ENCODE peak calls at places on chromosomes 1 and 21, in seven cellular contexts. One of them, this sample, is unnamed.

GRCh38 chr1:234619794-234620247 is 9.8 kb upstream of the IRF2BP2 start:
- DNase-seq in MV-4-11: peak
- DNase-seq in anterior cingulate cortex: no peak
- DNase-seq in germinal center: no peak
- DNase-seq in stimulated activated effector memory CD8-positive, alpha-beta T cell treated with anti-CD3 and anti-CD28 coated beads, Interleukin-12 subunit alpha, Interleukin-12 subunit beta, amount 100 ng/mL, for 72 hours: no peak
- DNase-seq in GM12891: no peak
- DNase-seq in activated CD4-positive, CD25-positive, alpha-beta regulatory T cell treated with anti-CD3 and anti-CD28 coated beads, Interleukin-2, amount 50 U/mL, for 16 hours: no peak
- DNase-seq in this sample: no peak

GRCh38 chr1:169236143-169236542 is 129.7 kb downstream of the ATP1B1 start:
- DNase-seq in MV-4-11: no peak
- DNase-seq in anterior cingulate cortex: no peak
- DNase-seq in germinal center: no peak
- DNase-seq in stimulated activated effector memory CD8-positive, alpha-beta T cell treated with anti-CD3 and anti-CD28 coated beads, Interleukin-12 subunit alpha, Interleukin-12 subunit beta, amount 100 ng/mL, for 72 hours: no peak
- DNase-seq in GM12891: no peak
- DNase-seq in activated CD4-positive, CD25-positive, alpha-beta regulatory T cell treated with anti-CD3 and anti-CD28 coated beads, Interleukin-2, amount 50 U/mL, for 16 hours: no peak
- DNase-seq in this sample: no peak

GRCh38 chr1:248886237-248886895 is 19.7 kb upstream of the PGBD2 start:
- DNase-seq in MV-4-11: no peak
- DNase-seq in anterior cingulate cortex: no peak
- DNase-seq in germinal center: no peak
- DNase-seq in stimulated activated effector memory CD8-positive, alpha-beta T cell treated with anti-CD3 and anti-CD28 coated beads, Interleukin-12 subunit alpha, Interleukin-12 subunit beta, amount 100 ng/mL, for 72 hours: peak
- DNase-seq in GM12891: no peak
- DNase-seq in activated CD4-positive, CD25-positive, alpha-beta regulatory T cell treated with anti-CD3 and anti-CD28 coated beads, Interleukin-2, amount 50 U/mL, for 16 hours: no peak
- DNase-seq in this sample: no peak

GRCh38 chr1:230458509-230458908 is 32.4 kb upstream of the PGBD5 start:
- DNase-seq in MV-4-11: peak
- DNase-seq in anterior cingulate cortex: no peak
- DNase-seq in germinal center: peak
- DNase-seq in stimulated activated effector memory CD8-positive, alpha-beta T cell treated with anti-CD3 and anti-CD28 coated beads, Interleukin-12 subunit alpha, Interleukin-12 subunit beta, amount 100 ng/mL, for 72 hours: no peak
- DNase-seq in GM12891: no peak
- DNase-seq in activated CD4-positive, CD25-positive, alpha-beta regulatory T cell treated with anti-CD3 and anti-CD28 coated beads, Interleukin-2, amount 50 U/mL, for 16 hours: no peak
- DNase-seq in this sample: no peak

GRCh38 chr1:173996995-173997394 is 25.2 kb downstream of the RC3H1 start:
- DNase-seq in MV-4-11: no peak
- DNase-seq in anterior cingulate cortex: no peak
- DNase-seq in germinal center: no peak
- DNase-seq in stimulated activated effector memory CD8-positive, alpha-beta T cell treated with anti-CD3 and anti-CD28 coated beads, Interleukin-12 subunit alpha, Interleukin-12 subunit beta, amount 100 ng/mL, for 72 hours: no peak
- DNase-seq in GM12891: no peak
- DNase-seq in activated CD4-positive, CD25-positive, alpha-beta regulatory T cell treated with anti-CD3 and anti-CD28 coated beads, Interleukin-2, amount 50 U/mL, for 16 hours: no peak
- DNase-seq in this sample: no peak

GRCh38 chr21:36065497-36066036 is 4.3 kb upstream of the CBR1 start:
- DNase-seq in MV-4-11: peak
- DNase-seq in anterior cingulate cortex: no peak
- DNase-seq in germinal center: no peak
- DNase-seq in stimulated activated effector memory CD8-positive, alpha-beta T cell treated with anti-CD3 and anti-CD28 coated beads, Interleukin-12 subunit alpha, Interleukin-12 subunit beta, amount 100 ng/mL, for 72 hours: no peak
- DNase-seq in GM12891: no peak
- DNase-seq in activated CD4-positive, CD25-positive, alpha-beta regulatory T cell treated with anti-CD3 and anti-CD28 coated beads, Interleukin-2, amount 50 U/mL, for 16 hours: no peak
- DNase-seq in this sample: no peak

GRCh38 chr1:189312499-189312898 is 1165.2 kb downstream of the BRINP3 start:
- DNase-seq in MV-4-11: no peak
- DNase-seq in anterior cingulate cortex: no peak
- DNase-seq in germinal center: no peak
- DNase-seq in stimulated activated effector memory CD8-positive, alpha-beta T cell treated with anti-CD3 and anti-CD28 coated beads, Interleukin-12 subunit alpha, Interleukin-12 subunit beta, amount 100 ng/mL, for 72 hours: no peak
- DNase-seq in GM12891: no peak
- DNase-seq in activated CD4-positive, CD25-positive, alpha-beta regulatory T cell treated with anti-CD3 and anti-CD28 coated beads, Interleukin-2, amount 50 U/mL, for 16 hours: no peak
- DNase-seq in this sample: no peak

GRCh38 chr1:25837253-25837875 is 17.6 kb downstream of the MTFR1L start:
- DNase-seq in MV-4-11: no peak
- DNase-seq in anterior cingulate cortex: no peak
- DNase-seq in germinal center: no peak
- DNase-seq in stimulated activated effector memory CD8-positive, alpha-beta T cell treated with anti-CD3 and anti-CD28 coated beads, Interleukin-12 subunit alpha, Interleukin-12 subunit beta, amount 100 ng/mL, for 72 hours: no peak
- DNase-seq in GM12891: no peak
- DNase-seq in activated CD4-positive, CD25-positive, alpha-beta regulatory T cell treated with anti-CD3 and anti-CD28 coated beads, Interleukin-2, amount 50 U/mL, for 16 hours: no peak
- DNase-seq in this sample: no peak

GRCh38 chr1:92191726-92192125 is 26.0 kb upstream of the C1orf146 start:
- DNase-seq in MV-4-11: no peak
- DNase-seq in anterior cingulate cortex: no peak
- DNase-seq in germinal center: no peak
- DNase-seq in stimulated activated effector memory CD8-positive, alpha-beta T cell treated with anti-CD3 and anti-CD28 coated beads, Interleukin-12 subunit alpha, Interleukin-12 subunit beta, amount 100 ng/mL, for 72 hours: no peak
- DNase-seq in GM12891: no peak
- DNase-seq in activated CD4-positive, CD25-positive, alpha-beta regulatory T cell treated with anti-CD3 and anti-CD28 coated beads, Interleukin-2, amount 50 U/mL, for 16 hours: no peak
- DNase-seq in this sample: no peak

GRCh38 chr1:227134686-227135314 is 183.5 kb downstream of the CDC42BPA start:
- DNase-seq in MV-4-11: no peak
- DNase-seq in anterior cingulate cortex: no peak
- DNase-seq in germinal center: no peak
- DNase-seq in stimulated activated effector memory CD8-positive, alpha-beta T cell treated with anti-CD3 and anti-CD28 coated beads, Interleukin-12 subunit alpha, Interleukin-12 subunit beta, amount 100 ng/mL, for 72 hours: no peak
- DNase-seq in GM12891: no peak
- DNase-seq in activated CD4-positive, CD25-positive, alpha-beta regulatory T cell treated with anti-CD3 and anti-CD28 coated beads, Interleukin-2, amount 50 U/mL, for 16 hours: no peak
- DNase-seq in this sample: no peak

GRCh38 chr1:46394108-46394871 is at the start of gene FAAH:
- DNase-seq in MV-4-11: no peak
- DNase-seq in anterior cingulate cortex: peak
- DNase-seq in germinal center: peak
- DNase-seq in stimulated activated effector memory CD8-positive, alpha-beta T cell treated with anti-CD3 and anti-CD28 coated beads, Interleukin-12 subunit alpha, Interleukin-12 subunit beta, amount 100 ng/mL, for 72 hours: no peak
- DNase-seq in GM12891: no peak
- DNase-seq in activated CD4-positive, CD25-positive, alpha-beta regulatory T cell treated with anti-CD3 and anti-CD28 coated beads, Interleukin-2, amount 50 U/mL, for 16 hours: no peak
- DNase-seq in this sample: no peak

GRCh38 chr1:51960262-51960661 is 30.2 kb downstream of the RAB3B start:
- DNase-seq in MV-4-11: no peak
- DNase-seq in anterior cingulate cortex: no peak
- DNase-seq in germinal center: no peak
- DNase-seq in stimulated activated effector memory CD8-positive, alpha-beta T cell treated with anti-CD3 and anti-CD28 coated beads, Interleukin-12 subunit alpha, Interleukin-12 subunit beta, amount 100 ng/mL, for 72 hours: no peak
- DNase-seq in GM12891: no peak
- DNase-seq in activated CD4-positive, CD25-positive, alpha-beta regulatory T cell treated with anti-CD3 and anti-CD28 coated beads, Interleukin-2, amount 50 U/mL, for 16 hours: no peak
- DNase-seq in this sample: no peak

GRCh38 chr1:39668111-39668510 is 3.8 kb downstream of the NT5C1A start:
- DNase-seq in MV-4-11: no peak
- DNase-seq in anterior cingulate cortex: no peak
- DNase-seq in germinal center: no peak
- DNase-seq in stimulated activated effector memory CD8-positive, alpha-beta T cell treated with anti-CD3 and anti-CD28 coated beads, Interleukin-12 subunit alpha, Interleukin-12 subunit beta, amount 100 ng/mL, for 72 hours: no peak
- DNase-seq in GM12891: no peak
- DNase-seq in activated CD4-positive, CD25-positive, alpha-beta regulatory T cell treated with anti-CD3 and anti-CD28 coated beads, Interleukin-2, amount 50 U/mL, for 16 hours: no peak
- DNase-seq in this sample: no peak

GRCh38 chr21:16070207-16070651 is 340.4 kb downstream of the USP25 start:
- DNase-seq in MV-4-11: no peak
- DNase-seq in anterior cingulate cortex: peak
- DNase-seq in germinal center: no peak
- DNase-seq in stimulated activated effector memory CD8-positive, alpha-beta T cell treated with anti-CD3 and anti-CD28 coated beads, Interleukin-12 subunit alpha, Interleukin-12 subunit beta, amount 100 ng/mL, for 72 hours: no peak
- DNase-seq in GM12891: no peak
- DNase-seq in activated CD4-positive, CD25-positive, alpha-beta regulatory T cell treated with anti-CD3 and anti-CD28 coated beads, Interleukin-2, amount 50 U/mL, for 16 hours: no peak
- DNase-seq in this sample: no peak

GRCh38 chr1:206030714-206031113 is 7.0 kb upstream of the CTSE start:
- DNase-seq in MV-4-11: peak
- DNase-seq in anterior cingulate cortex: peak
- DNase-seq in germinal center: peak
- DNase-seq in stimulated activated effector memory CD8-positive, alpha-beta T cell treated with anti-CD3 and anti-CD28 coated beads, Interleukin-12 subunit alpha, Interleukin-12 subunit beta, amount 100 ng/mL, for 72 hours: peak
- DNase-seq in GM12891: no peak
- DNase-seq in activated CD4-positive, CD25-positive, alpha-beta regulatory T cell treated with anti-CD3 and anti-CD28 coated beads, Interleukin-2, amount 50 U/mL, for 16 hours: peak
- DNase-seq in this sample: peak

GRCh38 chr1:19396280-19396679 is 84.2 kb downstream of the SLC66A1 start:
- DNase-seq in MV-4-11: no peak
- DNase-seq in anterior cingulate cortex: no peak
- DNase-seq in germinal center: no peak
- DNase-seq in stimulated activated effector memory CD8-positive, alpha-beta T cell treated with anti-CD3 and anti-CD28 coated beads, Interleukin-12 subunit alpha, Interleukin-12 subunit beta, amount 100 ng/mL, for 72 hours: no peak
- DNase-seq in GM12891: no peak
- DNase-seq in activated CD4-positive, CD25-positive, alpha-beta regulatory T cell treated with anti-CD3 and anti-CD28 coated beads, Interleukin-2, amount 50 U/mL, for 16 hours: no peak
- DNase-seq in this sample: no peak

GRCh38 chr1:78255378-78255777 is 209.6 kb downstream of the GIPC2 start:
- DNase-seq in MV-4-11: no peak
- DNase-seq in anterior cingulate cortex: no peak
- DNase-seq in germinal center: no peak
- DNase-seq in stimulated activated effector memory CD8-positive, alpha-beta T cell treated with anti-CD3 and anti-CD28 coated beads, Interleukin-12 subunit alpha, Interleukin-12 subunit beta, amount 100 ng/mL, for 72 hours: no peak
- DNase-seq in GM12891: no peak
- DNase-seq in activated CD4-positive, CD25-positive, alpha-beta regulatory T cell treated with anti-CD3 and anti-CD28 coated beads, Interleukin-2, amount 50 U/mL, for 16 hours: no peak
- DNase-seq in this sample: no peak

GRCh38 chr1:210250998-210251679 is 18.5 kb downstream of the SERTAD4 start:
- DNase-seq in MV-4-11: peak
- DNase-seq in anterior cingulate cortex: peak
- DNase-seq in germinal center: peak
- DNase-seq in stimulated activated effector memory CD8-positive, alpha-beta T cell treated with anti-CD3 and anti-CD28 coated beads, Interleukin-12 subunit alpha, Interleukin-12 subunit beta, amount 100 ng/mL, for 72 hours: no peak
- DNase-seq in GM12891: peak
- DNase-seq in activated CD4-positive, CD25-positive, alpha-beta regulatory T cell treated with anti-CD3 and anti-CD28 coated beads, Interleukin-2, amount 50 U/mL, for 16 hours: no peak
- DNase-seq in this sample: peak

GRCh38 chr1:112937070-112937469 is 18.9 kb downstream of the SLC16A1 start:
- DNase-seq in MV-4-11: no peak
- DNase-seq in anterior cingulate cortex: no peak
- DNase-seq in germinal center: no peak
- DNase-seq in stimulated activated effector memory CD8-positive, alpha-beta T cell treated with anti-CD3 and anti-CD28 coated beads, Interleukin-12 subunit alpha, Interleukin-12 subunit beta, amount 100 ng/mL, for 72 hours: no peak
- DNase-seq in GM12891: no peak
- DNase-seq in activated CD4-positive, CD25-positive, alpha-beta regulatory T cell treated with anti-CD3 and anti-CD28 coated beads, Interleukin-2, amount 50 U/mL, for 16 hours: no peak
- DNase-seq in this sample: peak

GRCh38 chr1:153404768-153405167 is 11.6 kb upstream of the S100A7A start:
- DNase-seq in MV-4-11: peak
- DNase-seq in anterior cingulate cortex: no peak
- DNase-seq in germinal center: peak
- DNase-seq in stimulated activated effector memory CD8-positive, alpha-beta T cell treated with anti-CD3 and anti-CD28 coated beads, Interleukin-12 subunit alpha, Interleukin-12 subunit beta, amount 100 ng/mL, for 72 hours: peak
- DNase-seq in GM12891: peak
- DNase-seq in activated CD4-positive, CD25-positive, alpha-beta regulatory T cell treated with anti-CD3 and anti-CD28 coated beads, Interleukin-2, amount 50 U/mL, for 16 hours: peak
- DNase-seq in this sample: peak

GRCh38 chr21:34885636-34886553 is 163.2 kb downstream of the RUNX1 start:
- DNase-seq in MV-4-11: no peak
- DNase-seq in anterior cingulate cortex: no peak
- DNase-seq in germinal center: no peak
- DNase-seq in stimulated activated effector memory CD8-positive, alpha-beta T cell treated with anti-CD3 and anti-CD28 coated beads, Interleukin-12 subunit alpha, Interleukin-12 subunit beta, amount 100 ng/mL, for 72 hours: peak
- DNase-seq in GM12891: no peak
- DNase-seq in activated CD4-positive, CD25-positive, alpha-beta regulatory T cell treated with anti-CD3 and anti-CD28 coated beads, Interleukin-2, amount 50 U/mL, for 16 hours: no peak
- DNase-seq in this sample: peak

GRCh38 chr21:42486551-42486950 is 9.5 kb downstream of the RSPH1 start:
- DNase-seq in MV-4-11: no peak
- DNase-seq in anterior cingulate cortex: no peak
- DNase-seq in germinal center: no peak
- DNase-seq in stimulated activated effector memory CD8-positive, alpha-beta T cell treated with anti-CD3 and anti-CD28 coated beads, Interleukin-12 subunit alpha, Interleukin-12 subunit beta, amount 100 ng/mL, for 72 hours: no peak
- DNase-seq in GM12891: no peak
- DNase-seq in activated CD4-positive, CD25-positive, alpha-beta regulatory T cell treated with anti-CD3 and anti-CD28 coated beads, Interleukin-2, amount 50 U/mL, for 16 hours: no peak
- DNase-seq in this sample: no peak

GRCh38 chr1:199780948-199781347 is 246.6 kb upstream of the NR5A2 start:
- DNase-seq in MV-4-11: no peak
- DNase-seq in anterior cingulate cortex: no peak
- DNase-seq in germinal center: no peak
- DNase-seq in stimulated activated effector memory CD8-positive, alpha-beta T cell treated with anti-CD3 and anti-CD28 coated beads, Interleukin-12 subunit alpha, Interleukin-12 subunit beta, amount 100 ng/mL, for 72 hours: no peak
- DNase-seq in GM12891: no peak
- DNase-seq in activated CD4-positive, CD25-positive, alpha-beta regulatory T cell treated with anti-CD3 and anti-CD28 coated beads, Interleukin-2, amount 50 U/mL, for 16 hours: no peak
- DNase-seq in this sample: no peak

GRCh38 chr1:224205438-224205840 is 22.4 kb downstream of the DEGS1 start:
- DNase-seq in MV-4-11: peak
- DNase-seq in anterior cingulate cortex: no peak
- DNase-seq in germinal center: no peak
- DNase-seq in stimulated activated effector memory CD8-positive, alpha-beta T cell treated with anti-CD3 and anti-CD28 coated beads, Interleukin-12 subunit alpha, Interleukin-12 subunit beta, amount 100 ng/mL, for 72 hours: no peak
- DNase-seq in GM12891: no peak
- DNase-seq in activated CD4-positive, CD25-positive, alpha-beta regulatory T cell treated with anti-CD3 and anti-CD28 coated beads, Interleukin-2, amount 50 U/mL, for 16 hours: no peak
- DNase-seq in this sample: no peak

GRCh38 chr1:194548071-194548470 is 1361.7 kb upstream of the B3GALT2 start:
- DNase-seq in MV-4-11: no peak
- DNase-seq in anterior cingulate cortex: no peak
- DNase-seq in germinal center: no peak
- DNase-seq in stimulated activated effector memory CD8-positive, alpha-beta T cell treated with anti-CD3 and anti-CD28 coated beads, Interleukin-12 subunit alpha, Interleukin-12 subunit beta, amount 100 ng/mL, for 72 hours: no peak
- DNase-seq in GM12891: no peak
- DNase-seq in activated CD4-positive, CD25-positive, alpha-beta regulatory T cell treated with anti-CD3 and anti-CD28 coated beads, Interleukin-2, amount 50 U/mL, for 16 hours: no peak
- DNase-seq in this sample: no peak

This sample was measured in GM13976.